ENCODE peak calls at places on chromosomes 12 and 14, in five cellular contexts. P, V, A, E and I are unnamed samples.

GRCh38 chr12:47068539-47068938 is 10.9 kb upstream of the PCED1B start:
- DNase-seq in A (no peak), E (no peak), P (peak; percentile 96), V (no peak), I (no peak)

GRCh38 chr12:107530706-107531105 is 154.9 kb upstream of the PWP1 start:
- DNase-seq in E (no peak), A (no peak), P (no peak), V (no peak), I (no peak)

GRCh38 chr14:32081901-32082300 is 4.8 kb downstream of the ARHGAP5 start:
- DNase-seq in E (no peak), A (no peak), P (no peak), V (no peak), I (no peak)

GRCh38 chr12:55624056-55624455 is 12.6 kb upstream of the OR10P1 start:
- DNase-seq in E (no peak), P (no peak), V (no peak), A (peak; percentile 60), I (peak; percentile 29)

GRCh38 chr12:53483225-53483978 is 15.9 kb downstream of the MAP3K12 start:
- DNase-seq in P (no peak), V (no peak), A (peak; percentile 33), E (no peak), I (no peak)

GRCh38 chr14:88948199-88948598 is 123.7 kb downstream of the TTC8 start:
- DNase-seq in A (no peak), V (no peak), P (peak; percentile 27), E (no peak), I (no peak)

GRCh38 chr14:25394356-25394755 is 344.4 kb upstream of the STXBP6 start:
- DNase-seq in P (no peak), A (no peak), V (no peak), E (no peak), I (no peak)

GRCh38 chr12:44874981-44875416 is 1.1 kb downstream of the NELL2 start:
- DNase-seq in P (no peak), A (peak; percentile 6), V (no peak), E (peak; percentile 23), I (no peak)

GRCh38 chr12:32419520-32419960 is 20.2 kb downstream of the FGD4 start:
- DNase-seq in E (no peak), A (peak; percentile 20), P (peak; percentile 63), V (no peak), I (no peak)

GRCh38 chr14:97331526-97331925 is 534.3 kb downstream of the VRK1 start:
- DNase-seq in A (no peak), E (no peak), P (no peak), V (no peak), I (peak; percentile 97)

GRCh38 chr12:38502420-38502819 is 185.8 kb downstream of the ALG10B start:
- DNase-seq in P (no peak), E (no peak), V (no peak), A (no peak), I (no peak)

DNA sequence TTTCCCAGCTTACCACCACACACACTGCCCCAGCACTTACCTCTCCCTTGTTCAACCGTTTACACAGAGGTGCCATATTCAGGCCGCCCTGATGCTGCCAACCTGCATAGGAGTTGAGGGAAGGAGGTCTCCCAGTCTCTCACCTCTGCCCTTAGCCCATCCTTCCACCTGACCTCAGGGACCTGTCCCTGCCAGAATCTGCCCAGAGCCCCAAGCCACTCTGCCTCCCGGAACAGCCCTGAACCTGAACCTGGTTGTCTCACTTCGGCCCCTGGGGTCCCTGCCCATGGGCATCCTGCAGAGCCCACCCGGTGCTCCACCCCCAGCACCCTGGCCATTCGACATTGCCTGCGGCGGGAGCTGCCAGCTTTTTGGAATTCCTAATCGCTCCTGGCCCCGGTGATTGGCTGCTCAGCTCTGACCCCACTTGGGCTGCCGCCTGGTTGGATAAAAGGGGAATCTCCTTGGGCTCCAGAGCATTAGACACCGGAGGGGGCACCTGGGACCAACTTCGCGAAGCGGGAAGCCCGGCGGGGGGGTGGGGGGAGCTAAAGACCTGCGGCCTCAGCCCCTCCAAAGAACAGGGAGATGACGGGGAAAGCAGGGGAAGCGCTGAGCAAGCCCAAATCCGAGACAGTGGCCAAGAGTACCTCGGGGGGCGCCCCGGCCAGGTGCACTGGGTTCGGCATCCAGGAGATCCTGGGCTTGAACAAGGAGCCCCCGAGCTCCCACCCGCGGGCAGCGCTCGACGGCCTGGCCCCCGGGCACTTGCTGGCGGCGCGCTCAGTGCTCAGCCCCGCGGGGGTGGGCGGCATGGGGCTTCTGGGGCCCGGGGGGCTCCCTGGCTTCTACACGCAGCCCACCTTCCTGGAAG is at the start of gene VSX2:
- DNase-seq in V (no peak), P (no peak), E (no peak), A (no peak), I (no peak)
- H3K4me3 ChIP-seq in V (no peak within 1 kb of the TSS), P (no peak within 1 kb of the TSS), E (no peak within 1 kb of the TSS), A (no peak within 1 kb of the TSS), I (peak within 1 kb of the TSS; percentile 11)

DNA sequence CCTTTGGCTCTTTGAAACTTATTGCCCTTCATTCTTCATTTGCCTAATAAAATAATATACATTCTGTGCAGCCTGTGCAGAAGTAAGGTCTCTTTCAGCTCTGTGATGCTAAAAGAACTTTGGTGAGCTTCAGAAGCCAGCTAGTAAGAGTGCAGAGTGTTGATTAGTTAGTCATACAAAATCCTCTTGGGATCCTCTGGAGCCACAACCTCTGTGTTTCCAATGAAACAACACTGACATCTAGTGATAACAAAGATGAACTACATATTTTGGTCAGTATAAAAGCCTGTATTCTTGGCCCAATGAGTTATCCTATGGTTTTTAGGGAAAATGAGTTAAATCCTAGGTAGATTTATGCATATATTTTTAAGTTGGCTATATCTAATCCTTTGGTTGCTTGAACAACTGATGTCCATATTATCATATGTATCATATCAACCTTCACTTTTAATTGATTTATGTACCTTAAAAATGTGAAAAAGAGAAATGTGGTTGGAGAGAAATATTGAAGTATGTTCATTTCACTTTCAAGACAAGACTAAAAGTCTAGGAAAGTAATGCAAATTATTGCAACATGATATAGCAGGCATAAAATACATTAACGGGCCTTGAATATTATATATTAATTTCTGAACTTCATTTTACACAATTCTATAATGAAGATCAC is 158.4 kb downstream of the KLHL28 start:
- DNase-seq in V (peak; percentile 58), P (peak; percentile 77), A (peak; percentile 35), E (peak; percentile 4), I (peak; percentile 81)
- H3K4me3 ChIP-seq in V (no peak overlapping the region), P (no peak overlapping the region), A (no peak overlapping the region), E (no peak overlapping the region), I (no peak overlapping the region)

GRCh38 chr12:120069278-120069677 is 47.3 kb downstream of the RAB35 start:
- DNase-seq in E (no peak), P (no peak), A (no peak), V (no peak), I (no peak)
- H3K4me3 ChIP-seq in E (no peak overlapping the region), P (no peak overlapping the region), A (no peak overlapping the region), V (no peak overlapping the region), I (no peak overlapping the region)

GRCh38 chr14:102785598-102785963 is 8.3 kb downstream of the TRAF3 start:
- DNase-seq in P (no peak), E (no peak), A (no peak), V (no peak), I (no peak)
- H3K4me3 ChIP-seq in P (no peak overlapping the region), E (no peak overlapping the region), A (peak overlapping the region; percentile 66), V (no peak overlapping the region), I (no peak overlapping the region)

GRCh38 chr14:73258076-73258475 is 20.8 kb downstream of the PAPLN start:
- DNase-seq in A (no peak), E (no peak), P (no peak), V (no peak), I (no peak)
- H3K4me3 ChIP-seq in A (no peak overlapping the region), E (no peak overlapping the region), P (no peak overlapping the region), V (no peak overlapping the region), I (no peak overlapping the region)

DNA sequence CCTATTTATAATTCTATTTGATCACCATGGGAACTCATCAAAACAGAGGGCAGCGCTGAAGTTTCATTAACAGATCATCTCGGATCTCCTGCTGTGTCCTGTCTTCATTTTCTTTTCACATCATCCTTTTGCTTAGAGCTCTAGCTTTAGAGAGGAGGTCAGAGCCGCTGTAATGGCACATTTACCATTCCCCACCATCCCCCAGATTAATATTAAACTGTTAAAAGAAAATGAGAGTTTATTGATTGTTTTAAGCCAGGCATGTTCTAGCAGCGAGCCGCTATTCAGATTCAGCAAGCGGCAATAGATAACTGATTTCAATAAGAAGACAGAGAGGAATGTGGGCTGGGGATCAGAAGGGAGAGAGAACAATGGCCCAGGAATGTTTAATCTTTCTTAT is 308.8 kb downstream of the EGLN3 start:
- DNase-seq in P (peak; percentile 67), A (no peak), V (no peak), E (no peak), I (no peak)
- H3K4me3 ChIP-seq in P (no peak overlapping the region), A (no peak overlapping the region), V (no peak overlapping the region), E (no peak overlapping the region), I (no peak overlapping the region)